ENCODE peak calls at places on chromosomes 5 and 9, in ten cellular contexts. I is NCI-H2029 treated with DMSO at 0.1 percent for 48 hours; P is CD4-positive, alpha-beta T cell; H is stimulated activated CD8-positive, alpha-beta memory T cell treated with anti-CD3 and anti-CD28 coated beads, Interleukin-12 subunit alpha, Interleukin-12 subunit beta, amount 100 ng/mL, for 1 hour; T is body of pancreas; A is WERI-Rb-1; Z is osteocyte; C is globus pallidus; G is HCT116; S is EL. N is an unnamed sample.

GRCh38 chr9:85178486-85178885 is 509.0 kb downstream of the NTRK2 start:
- DNase-seq in H (no peak), C (peak), I (peak), P (no peak), G (no peak), T (no peak), Z (no peak), S (no peak), A (no peak), N (no peak)

GRCh38 chr9:126106404-126106803 is 220.2 kb upstream of the MVB12B start:
- DNase-seq in C (no peak), H (no peak), I (no peak), S (no peak), P (no peak), Z (no peak), G (no peak), T (no peak), A (no peak), N (no peak)

GRCh38 chr9:123053711-123054110 is 20.2 kb downstream of the GPR21 start:
- DNase-seq in T (no peak), G (no peak), H (no peak), Z (no peak), P (no peak), S (no peak), C (no peak), I (no peak), A (no peak), N (no peak)

GRCh38 chr5:141780952-141781730 is 97.1 kb downstream of the PCDH1 start:
- DNase-seq in G (no peak), Z (no peak), I (no peak), C (no peak), A (no peak), P (no peak), T (no peak), S (no peak), H (no peak), N (no peak)

GRCh38 chr9:71778085-71778484 is 9.8 kb upstream of the CEMIP2 start:
- DNase-seq in C (no peak), G (no peak), S (no peak), Z (no peak), P (no peak), H (no peak), I (no peak), T (no peak), A (no peak), N (no peak)

GRCh38 chr9:76877961-76878360 is 28.0 kb downstream of the PRUNE2 start:
- DNase-seq in G (no peak), T (no peak), Z (no peak), P (no peak), I (no peak), H (no peak), S (peak), C (no peak), A (no peak), N (no peak)

GRCh38 chr9:96169901-96170300 is 132.1 kb downstream of the HSD17B3 start:
- DNase-seq in I (no peak), A (no peak), P (no peak), H (no peak), C (no peak), S (no peak), T (no peak), G (no peak), Z (no peak), N (no peak)

GRCh38 chr9:81490605-81491331 is 198.6 kb downstream of the TLE1 start:
- DNase-seq in A (no peak), P (no peak), G (peak), I (no peak), T (no peak), C (no peak), S (peak), H (no peak), Z (no peak), N (no peak)

GRCh38 chr9:74172874-74173273 is 324.3 kb upstream of the RORB start:
- DNase-seq in C (no peak), Z (no peak), I (no peak), P (no peak), S (no peak), H (no peak), G (no peak), T (no peak), A (no peak), N (no peak)